ENCODE peak calls at places on chromosomes 6 and 20, in seven cellular contexts. One of them, this sample, is unnamed.
A peak's percentile ranks its signal among the peaks of the same experiment; 100 is the strongest.

GRCh38 chr20:33275215-33275614 is 7.8 kb upstream of the BPIFB1 start:
- DNase-seq in neural progenitor cell: no peak
- DNase-seq in heart right ventricle: no peak
- DNase-seq in foreskin fibroblast: no peak
- DNase-seq in testis: no peak
- DNase-seq in astrocyte: no peak
- DNase-seq in hepatocyte: no peak
- DNase-seq in this sample: no peak

GRCh38 chr6:15522026-15522425 is 140.8 kb downstream of the DTNBP1 start:
- DNase-seq in neural progenitor cell: no peak
- DNase-seq in heart right ventricle: no peak
- DNase-seq in foreskin fibroblast: no peak
- DNase-seq in testis: peak; percentile 7
- DNase-seq in astrocyte: no peak
- DNase-seq in hepatocyte: no peak
- DNase-seq in this sample: no peak

GRCh38 chr6:132131777-132132176 is 180.6 kb upstream of the CCN2 start:
- DNase-seq in neural progenitor cell: peak; percentile 8
- DNase-seq in heart right ventricle: peak; percentile 61
- DNase-seq in foreskin fibroblast: peak; percentile 95
- DNase-seq in testis: no peak
- DNase-seq in astrocyte: peak; percentile 99
- DNase-seq in hepatocyte: peak; percentile 86
- DNase-seq in this sample: no peak

GRCh38 chr20:3710027-3710426 is 2.4 kb downstream of the SIGLEC1 start:
- DNase-seq in neural progenitor cell: no peak
- DNase-seq in heart right ventricle: no peak
- DNase-seq in foreskin fibroblast: no peak
- DNase-seq in testis: no peak
- DNase-seq in astrocyte: no peak
- DNase-seq in hepatocyte: no peak
- DNase-seq in this sample: no peak

GRCh38 chr20:38284893-38285444 is 19.0 kb upstream of the BPI start:
- DNase-seq in neural progenitor cell: no peak
- DNase-seq in heart right ventricle: no peak
- DNase-seq in foreskin fibroblast: no peak
- DNase-seq in testis: no peak
- DNase-seq in astrocyte: no peak
- DNase-seq in hepatocyte: no peak
- DNase-seq in this sample: no peak

GRCh38 chr6:45703041-45703739 is 312.5 kb downstream of the CLIC5 start:
- DNase-seq in neural progenitor cell: no peak
- DNase-seq in heart right ventricle: no peak
- DNase-seq in foreskin fibroblast: no peak
- DNase-seq in testis: no peak
- DNase-seq in astrocyte: peak; percentile 72
- DNase-seq in hepatocyte: no peak
- DNase-seq in this sample: no peak

GRCh38 chr6:1337791-1338190 is 25.9 kb downstream of the FOXQ1 start:
- DNase-seq in neural progenitor cell: no peak
- DNase-seq in heart right ventricle: no peak
- DNase-seq in foreskin fibroblast: peak; percentile 72
- DNase-seq in testis: no peak
- DNase-seq in astrocyte: no peak
- DNase-seq in hepatocyte: no peak
- DNase-seq in this sample: no peak

GRCh38 chr6:13760948-13761347 is 49.3 kb upstream of the RANBP9 start:
- DNase-seq in neural progenitor cell: no peak
- DNase-seq in heart right ventricle: peak; percentile 28
- DNase-seq in foreskin fibroblast: peak; percentile 67
- DNase-seq in testis: no peak
- DNase-seq in astrocyte: peak; percentile 22
- DNase-seq in hepatocyte: no peak
- DNase-seq in this sample: no peak

GRCh38 chr6:15132854-15133670 is 112.8 kb upstream of the JARID2 start:
- DNase-seq in neural progenitor cell: no peak
- DNase-seq in heart right ventricle: no peak
- DNase-seq in foreskin fibroblast: peak; percentile 58
- DNase-seq in testis: no peak
- DNase-seq in astrocyte: peak; percentile 89
- DNase-seq in hepatocyte: peak; percentile 73
- DNase-seq in this sample: no peak

GRCh38 chr6:36116066-36116465 is 14.2 kb upstream of the MAPK13 start:
- DNase-seq in neural progenitor cell: no peak
- DNase-seq in heart right ventricle: no peak
- DNase-seq in foreskin fibroblast: no peak
- DNase-seq in testis: no peak
- DNase-seq in astrocyte: no peak
- DNase-seq in hepatocyte: no peak
- DNase-seq in this sample: no peak

GRCh38 chr6:165663283-165663735 is 268 bp upstream of the PDE10A start:
- DNase-seq in neural progenitor cell: peak; percentile 78
- DNase-seq in heart right ventricle: peak; percentile 66
- DNase-seq in foreskin fibroblast: peak; percentile 12
- DNase-seq in testis: no peak
- DNase-seq in astrocyte: no peak
- DNase-seq in hepatocyte: peak; percentile 47
- DNase-seq in this sample: peak; percentile 32
- H3K4me3 ChIP-seq in neural progenitor cell: peak overlapping the region; percentile 91
- H3K4me3 ChIP-seq in heart right ventricle: peak overlapping the region; percentile 27
- H3K4me3 ChIP-seq in foreskin fibroblast: no peak overlapping the region
- H3K4me3 ChIP-seq in testis: peak overlapping the region; percentile 54
- H3K4me3 ChIP-seq in astrocyte: peak overlapping the region; percentile 63
- H3K4me3 ChIP-seq in hepatocyte: peak overlapping the region; percentile 82
- H3K4me3 ChIP-seq in this sample: no peak overlapping the region

DNA sequence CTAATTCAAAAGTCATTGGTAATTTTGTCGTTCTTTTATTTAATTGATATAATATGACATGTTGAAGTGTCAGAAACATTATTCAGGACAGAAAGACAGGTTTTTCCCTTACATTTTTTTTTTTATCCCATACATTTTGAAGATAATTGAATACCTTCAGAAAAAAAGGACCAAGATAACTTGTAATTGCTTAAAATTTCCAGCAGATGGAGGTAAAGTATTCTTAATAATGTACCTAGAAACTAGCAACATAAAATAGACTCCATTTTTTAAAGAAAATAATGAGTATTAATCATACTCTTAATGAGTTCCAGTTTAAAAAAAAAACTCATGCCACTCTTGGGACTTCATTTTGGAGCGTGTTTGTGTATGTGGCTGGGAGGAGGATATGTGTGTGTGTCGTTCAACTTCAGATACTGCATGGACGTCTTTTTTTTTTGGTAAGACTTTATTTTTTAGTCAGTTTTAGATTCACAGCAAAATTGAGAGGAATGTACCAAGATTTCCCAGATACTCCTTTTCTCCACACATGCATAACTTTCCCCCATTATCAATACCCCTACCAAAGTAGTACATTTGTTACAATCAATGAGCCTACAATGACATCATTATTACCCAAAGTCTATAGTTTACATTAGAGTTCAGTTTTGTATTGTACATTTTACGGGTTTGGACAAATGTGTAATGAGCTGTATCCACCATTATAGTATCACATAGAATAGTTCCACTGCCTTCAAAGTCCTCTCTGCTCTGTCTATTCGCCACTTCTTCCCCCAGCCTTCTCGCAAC is 79.4 kb downstream of the ROS1 start:
- DNase-seq in neural progenitor cell: peak; percentile 4
- DNase-seq in heart right ventricle: no peak
- DNase-seq in foreskin fibroblast: peak; percentile 6
- DNase-seq in testis: no peak
- DNase-seq in astrocyte: peak; percentile 15
- DNase-seq in hepatocyte: peak; percentile 17
- DNase-seq in this sample: no peak
- TF ChIP-seq CTCF in neural progenitor cell: peak; percentile 69
- TF ChIP-seq CTCF in heart right ventricle: peak; percentile 33
- TF ChIP-seq CTCF in foreskin fibroblast: peak; percentile 9
- TF ChIP-seq CTCF in testis: no peak
- TF ChIP-seq CTCF in astrocyte: peak; percentile 42
- TF ChIP-seq CTCF in hepatocyte: peak; percentile 64
- TF ChIP-seq CTCF in this sample: peak; percentile 13

GRCh38 chr20:49983848-49984408 is 1.1 kb downstream of the SNAI1 start:
- DNase-seq in neural progenitor cell: no peak
- DNase-seq in heart right ventricle: no peak
- DNase-seq in foreskin fibroblast: no peak
- DNase-seq in testis: peak; percentile 37
- DNase-seq in astrocyte: peak; percentile 25
- DNase-seq in hepatocyte: no peak
- DNase-seq in this sample: no peak
- H3K4me3 ChIP-seq in neural progenitor cell: peak overlapping the region; percentile 78
- H3K4me3 ChIP-seq in heart right ventricle: peak overlapping the region; percentile 3
- H3K4me3 ChIP-seq in foreskin fibroblast: peak overlapping the region; percentile 93
- H3K4me3 ChIP-seq in testis: peak overlapping the region; percentile 70
- H3K4me3 ChIP-seq in astrocyte: peak overlapping the region; percentile 86
- H3K4me3 ChIP-seq in hepatocyte: peak overlapping the region; percentile 84
- H3K4me3 ChIP-seq in this sample: no peak overlapping the region

DNA sequence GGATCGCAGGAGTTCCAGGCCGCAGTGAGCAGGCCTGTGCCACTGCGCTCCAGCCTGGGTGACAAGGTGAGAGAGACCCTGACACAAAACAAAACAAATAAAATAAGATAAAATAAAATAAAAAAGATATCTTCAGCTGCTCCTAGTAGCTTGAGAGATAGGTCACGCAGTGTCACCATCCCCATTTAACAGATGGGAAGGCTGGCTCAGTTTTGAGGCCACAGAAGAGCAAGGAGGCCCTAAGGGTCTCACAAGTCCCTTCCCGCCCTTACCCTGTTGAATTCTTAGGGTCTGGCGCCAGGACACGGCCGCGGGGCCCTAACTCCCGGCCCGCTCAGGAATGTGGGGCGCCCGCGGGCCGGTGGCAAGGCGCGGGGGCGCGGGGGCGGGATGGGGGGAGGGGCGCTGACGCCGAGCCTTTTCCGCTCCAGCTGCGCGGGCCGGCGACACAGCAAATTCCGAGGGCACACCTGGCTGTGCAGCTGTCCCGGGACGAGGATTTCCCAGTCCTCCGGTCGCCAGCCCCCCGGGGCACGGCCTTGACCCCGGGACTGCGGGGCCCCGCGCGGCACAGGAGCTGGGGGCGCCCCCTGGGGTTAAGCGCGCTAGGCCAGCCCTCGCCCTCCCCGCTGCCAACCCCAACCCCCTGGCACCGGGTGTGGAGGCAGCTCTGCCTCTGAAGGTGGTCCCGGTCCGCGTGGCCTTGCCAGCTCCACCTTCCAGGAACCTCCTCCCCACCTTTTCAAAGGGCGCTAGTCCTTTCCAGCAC is 10.3 kb upstream of the R3HDML start:
- DNase-seq in neural progenitor cell: peak; percentile 63
- DNase-seq in heart right ventricle: no peak
- DNase-seq in foreskin fibroblast: no peak
- DNase-seq in testis: no peak
- DNase-seq in astrocyte: no peak
- DNase-seq in hepatocyte: peak; percentile 22
- DNase-seq in this sample: no peak
- TF ChIP-seq CTCF in neural progenitor cell: no peak
- TF ChIP-seq CTCF in heart right ventricle: no peak
- TF ChIP-seq CTCF in foreskin fibroblast: no peak
- TF ChIP-seq CTCF in testis: no peak
- TF ChIP-seq CTCF in astrocyte: no peak
- TF ChIP-seq CTCF in hepatocyte: no peak
- TF ChIP-seq CTCF in this sample: no peak

DNA sequence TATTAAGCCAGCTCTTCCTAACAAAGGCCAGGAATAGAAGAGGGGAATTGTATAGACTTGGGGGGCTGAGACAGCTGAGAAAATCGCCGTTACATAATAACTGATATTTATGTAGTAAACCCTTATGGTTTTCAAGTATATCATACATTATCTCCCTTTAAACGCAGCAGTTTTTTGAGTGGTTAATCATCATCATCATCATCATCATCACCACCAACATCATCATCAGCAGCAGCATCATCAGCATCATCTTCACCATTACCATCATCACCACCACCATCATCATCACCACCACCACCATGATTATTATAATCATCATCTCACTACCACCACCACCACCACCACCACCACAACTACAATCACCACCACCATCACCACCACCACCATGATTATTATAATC is 9.1 kb downstream of the RIPOR2 start:
- DNase-seq in neural progenitor cell: no peak
- DNase-seq in heart right ventricle: no peak
- DNase-seq in foreskin fibroblast: no peak
- DNase-seq in testis: no peak
- DNase-seq in astrocyte: no peak
- DNase-seq in hepatocyte: no peak
- DNase-seq in this sample: no peak
- H3K4me3 ChIP-seq in neural progenitor cell: no peak overlapping the region
- H3K4me3 ChIP-seq in heart right ventricle: no peak overlapping the region
- H3K4me3 ChIP-seq in foreskin fibroblast: no peak overlapping the region
- H3K4me3 ChIP-seq in testis: no peak overlapping the region
- H3K4me3 ChIP-seq in astrocyte: no peak overlapping the region
- H3K4me3 ChIP-seq in hepatocyte: no peak overlapping the region
- H3K4me3 ChIP-seq in this sample: no peak overlapping the region

GRCh38 chr6:35007016-35007415 is 118.0 kb downstream of the ANKS1A start:
- DNase-seq in neural progenitor cell: no peak
- DNase-seq in heart right ventricle: no peak
- DNase-seq in foreskin fibroblast: no peak
- DNase-seq in testis: no peak
- DNase-seq in astrocyte: no peak
- DNase-seq in hepatocyte: no peak
- DNase-seq in this sample: no peak
- TF ChIP-seq CTCF in neural progenitor cell: no peak
- TF ChIP-seq CTCF in heart right ventricle: no peak
- TF ChIP-seq CTCF in foreskin fibroblast: no peak
- TF ChIP-seq CTCF in testis: no peak
- TF ChIP-seq CTCF in astrocyte: no peak
- TF ChIP-seq CTCF in hepatocyte: no peak
- TF ChIP-seq CTCF in this sample: no peak

This sample was measured in mucosa of descending colon.